ENCODE peak calls at places on chromosomes 3 and 15, in six cellular contexts. P is foreskin keratinocyte, Z is PC-3, D is colonic mucosa, U is heart left ventricle, O is heart right ventricle. T is an unnamed sample. For H3K27me3, the result is how much of the 10 kb centered on the place peaks cover.

GRCh38 chr3:11015369-11015768 is 22.8 kb downstream of the SLC6A1 start:
- DNase-seq in P (no peak), Z (no peak), D (no peak), U (no peak), O (no peak), T (no peak)

GRCh38 chr3:143261848-143262247 is 142.3 kb downstream of the CHST2 start:
- DNase-seq in P (no peak), Z (no peak), D (no peak), U (no peak), O (no peak), T (no peak)

GRCh38 chr3:129657261-129658046 is 51.0 kb upstream of the PLXND1 start:
- DNase-seq in P (no peak), Z (no peak), D (no peak), U (no peak), O (no peak), T (no peak)

GRCh38 chr3:38578551-38578950 is 70.9 kb downstream of the SCN5A start:
- DNase-seq in P (no peak), Z (no peak), D (no peak), U (no peak), O (no peak), T (no peak)

GRCh38 chr15:68330461-68330860 is 52.9 kb downstream of the FEM1B start:
- DNase-seq in P (no peak), Z (no peak), D (no peak), U (no peak), O (no peak), T (no peak)

GRCh38 chr3:151395806-151396205 is 11.3 kb upstream of the P2RY12 start:
- DNase-seq in P (peak), Z (peak), D (no peak), U (no peak), O (no peak), T (no peak)

GRCh38 chr3:98589331-98589870 is 4.0 kb downstream of the CPOX start:
- DNase-seq in P (no peak), Z (no peak), D (no peak), U (no peak), O (no peak), T (no peak)

GRCh38 chr15:53059273-53060043 is 269.3 kb upstream of the ONECUT1 start:
- DNase-seq in P (no peak), Z (no peak), D (no peak), U (no peak), O (no peak), T (no peak)

GRCh38 chr3:61562042-61562809 is 855 bp downstream of the PTPRG start:
- DNase-seq in P (peak), Z (no peak), D (peak), U (no peak), O (peak), T (no peak)

GRCh38 chr3:183555541-183556081 is at the start of gene KLHL6:
- DNase-seq in P (no peak), Z (no peak), D (peak), U (peak), O (peak), T (peak)

GRCh38 chr3:177729939-177730700 is 532.8 kb upstream of the TBL1XR1 start:
- DNase-seq in P (no peak), Z (no peak), D (peak), U (peak), O (peak), T (no peak)

GRCh38 chr3:178381971-178382370 is 154.3 kb upstream of the KCNMB2 start:
- DNase-seq in P (no peak), Z (no peak), D (no peak), U (no peak), O (no peak), T (no peak)

GRCh38 chr15:93179072-93179471 is 90.1 kb upstream of the RGMA start:
- DNase-seq in P (no peak), Z (no peak), D (peak), U (no peak), O (peak), T (no peak)

GRCh38 chr15:31271224-31271635 is 55.4 kb upstream of the KLF13 start:
- DNase-seq in P (no peak), Z (no peak), D (no peak), U (no peak), O (peak), T (no peak)

GRCh38 chr3:73614385-73614784 is 10.4 kb downstream of the PDZRN3 start:
- DNase-seq in P (no peak), Z (no peak), D (peak), U (peak), O (peak), T (no peak)

GRCh38 chr3:140244893-140245292 is 309.9 kb downstream of the CLSTN2 start:
- DNase-seq in P (no peak), Z (no peak), D (no peak), U (no peak), O (no peak), T (no peak)

GRCh38 chr3:62647711-62648110 is 227.5 kb downstream of the CADPS start:
- DNase-seq in P (no peak), Z (no peak), D (no peak), U (no peak), O (no peak), T (no peak)

GRCh38 chr3:12829404-12829803 is 12.0 kb downstream of the RPL32 start:
- DNase-seq in P (no peak), Z (peak), D (no peak), U (no peak), O (no peak), T (no peak)

GRCh38 chr3:146493221-146493620 is 23.9 kb upstream of the PLSCR2 start:
- DNase-seq in P (no peak), Z (peak), D (no peak), U (no peak), O (no peak), T (no peak)

GRCh38 chr3:61985020-61985419 is 388.3 kb downstream of the FEZF2 start:
- DNase-seq in P (peak), Z (peak), D (no peak), U (no peak), O (no peak), T (no peak)

GRCh38 chr3:111517801-111518200 is 24.2 kb upstream of the CD96 start:
- DNase-seq in P (no peak), Z (no peak), D (no peak), U (no peak), O (no peak), T (no peak)

GRCh38 chr3:32254268-32254667 is 15.8 kb downstream of the CMTM8 start:
- DNase-seq in P (no peak), Z (no peak), D (no peak), U (no peak), O (no peak), T (no peak)

GRCh38 chr3:129485681-129486056 is 42.8 kb upstream of the RHO start:
- DNase-seq in P (peak), Z (peak), D (peak), U (peak), O (peak), T (no peak)

GRCh38 chr15:78055923-78056713 is 21.4 kb downstream of the TBC1D2B start:
- DNase-seq in P (no peak), Z (peak), D (peak), U (no peak), O (no peak), T (peak)

GRCh38 chr3:43522702-43523362 is 99.0 kb downstream of the ANO10 start:
- DNase-seq in P (no peak), Z (peak), D (no peak), U (no peak), O (no peak), T (no peak)

GRCh38 chr3:66593978-66594377 is 93.2 kb upstream of the LRIG1 start:
- DNase-seq in P (peak), Z (peak), D (no peak), U (no peak), O (no peak), T (no peak)

GRCh38 chr15:79380755-79381499 is 51.2 kb upstream of the MINAR1 start:
- DNase-seq in P (peak), Z (peak), D (peak), U (peak), O (peak), T (peak)

GRCh38 chr3:38005076-38006020 is 14.8 kb downstream of the VILL start:
- DNase-seq in P (no peak), Z (peak), D (peak), U (peak), O (peak), T (no peak)

GRCh38 chr15:51759557-51760070 is 8.2 kb downstream of the TMOD2 start:
- DNase-seq in P (no peak), Z (no peak), D (peak), U (peak), O (peak), T (peak)

GRCh38 chr3:192409838-192410683 is 317.3 kb downstream of the FGF12 start:
- DNase-seq in P (no peak), Z (no peak), D (no peak), U (peak), O (no peak), T (peak)

GRCh38 chr15:20352241-20353200 is 189.1 kb downstream of the GOLGA6L6 start:
- DNase-seq in P (no peak), Z (no peak), D (no peak), U (no peak), O (no peak), T (no peak)
- H3K27me3 ChIP-seq in P (under half), Z (under half), D (under half), U (under half), O (under half), T (under half)

GRCh38 chr3:141303481-141304223 is 64.7 kb upstream of the ZBTB38 start:
- DNase-seq in P (peak), Z (peak), D (peak), U (no peak), O (peak), T (peak)

GRCh38 chr3:141305436-141305835 is 62.9 kb upstream of the ZBTB38 start:
- DNase-seq in P (no peak), Z (peak), D (no peak), U (no peak), O (no peak), T (no peak)

GRCh38 chr3:141306276-141306675 is 62.0 kb upstream of the ZBTB38 start:
- DNase-seq in P (no peak), Z (no peak), D (no peak), U (no peak), O (no peak), T (no peak)

GRCh38 chr3:141306922-141307321 is 61.4 kb upstream of the ZBTB38 start:
- DNase-seq in P (no peak), Z (peak), D (no peak), U (no peak), O (no peak), T (no peak)

GRCh38 chr3:141302364-141303141 is 65.8 kb upstream of the ZBTB38 start:
- DNase-seq in P (peak), Z (peak), D (no peak), U (no peak), O (no peak), T (no peak)
- TF ChIP-seq CTCF in P (peak), Z (no peak), D (no peak), U (no peak), O (no peak), T (no peak)

GRCh38 chr3:128480278-128480677 is 12.7 kb downstream of the GATA2 start:
- DNase-seq in P (no peak), Z (no peak), D (no peak), U (peak), O (peak), T (no peak)
- H3K27me3 ChIP-seq in P (half or more), Z (under half), D (under half), U (under half), O (half or more), T (half or more)

GRCh38 chr3:51722362-51722761 is 15.5 kb downstream of the GRM2 start:
- DNase-seq in P (no peak), Z (peak), D (no peak), U (no peak), O (no peak), T (no peak)
- TF ChIP-seq CTCF in P (peak), Z (peak), D (no peak), U (no peak), O (no peak), T (peak)

GRCh38 chr15:76328962-76329361 is 7.6 kb upstream of the ISL2 start:
- DNase-seq in P (no peak), Z (peak), D (no peak), U (no peak), O (no peak), T (no peak)

GRCh38 chr15:76327191-76328105 is 9.1 kb upstream of the ISL2 start:
- DNase-seq in P (no peak), Z (peak), D (no peak), U (peak), O (no peak), T (no peak)

GRCh38 chr15:76332796-76333195 is 3.8 kb upstream of the ISL2 start:
- DNase-seq in P (no peak), Z (no peak), D (no peak), U (no peak), O (no peak), T (no peak)

GRCh38 chr15:76328106-76328696 is 8.4 kb upstream of the ISL2 start:
- DNase-seq in P (no peak), Z (no peak), D (no peak), U (no peak), O (no peak), T (no peak)

GRCh38 chr15:76330281-76330680 is 6.3 kb upstream of the ISL2 start:
- DNase-seq in P (no peak), Z (peak), D (peak), U (peak), O (peak), T (peak)
- H3K27me3 ChIP-seq in P (under half), Z (under half), D (under half), U (under half), O (under half), T (under half)

GRCh38 chr3:36710606-36711005 is 53.7 kb downstream of the DCLK3 start:
- DNase-seq in P (no peak), Z (no peak), D (no peak), U (no peak), O (no peak), T (no peak)

GRCh38 chr3:36705015-36705414 is 59.3 kb downstream of the DCLK3 start:
- DNase-seq in P (no peak), Z (no peak), D (no peak), U (no peak), O (no peak), T (no peak)

GRCh38 chr3:36709826-36710365 is 54.5 kb downstream of the DCLK3 start:
- DNase-seq in P (no peak), Z (no peak), D (no peak), U (no peak), O (no peak), T (no peak)

GRCh38 chr3:36709281-36709680 is 55.1 kb downstream of the DCLK3 start:
- DNase-seq in P (no peak), Z (no peak), D (no peak), U (no peak), O (no peak), T (no peak)

GRCh38 chr3:36707623-36708409 is 56.5 kb downstream of the DCLK3 start:
- DNase-seq in P (no peak), Z (peak), D (no peak), U (no peak), O (no peak), T (peak)
- TF ChIP-seq CTCF in P (peak), Z (peak), D (no peak), U (no peak), O (no peak), T (peak)

DNA sequence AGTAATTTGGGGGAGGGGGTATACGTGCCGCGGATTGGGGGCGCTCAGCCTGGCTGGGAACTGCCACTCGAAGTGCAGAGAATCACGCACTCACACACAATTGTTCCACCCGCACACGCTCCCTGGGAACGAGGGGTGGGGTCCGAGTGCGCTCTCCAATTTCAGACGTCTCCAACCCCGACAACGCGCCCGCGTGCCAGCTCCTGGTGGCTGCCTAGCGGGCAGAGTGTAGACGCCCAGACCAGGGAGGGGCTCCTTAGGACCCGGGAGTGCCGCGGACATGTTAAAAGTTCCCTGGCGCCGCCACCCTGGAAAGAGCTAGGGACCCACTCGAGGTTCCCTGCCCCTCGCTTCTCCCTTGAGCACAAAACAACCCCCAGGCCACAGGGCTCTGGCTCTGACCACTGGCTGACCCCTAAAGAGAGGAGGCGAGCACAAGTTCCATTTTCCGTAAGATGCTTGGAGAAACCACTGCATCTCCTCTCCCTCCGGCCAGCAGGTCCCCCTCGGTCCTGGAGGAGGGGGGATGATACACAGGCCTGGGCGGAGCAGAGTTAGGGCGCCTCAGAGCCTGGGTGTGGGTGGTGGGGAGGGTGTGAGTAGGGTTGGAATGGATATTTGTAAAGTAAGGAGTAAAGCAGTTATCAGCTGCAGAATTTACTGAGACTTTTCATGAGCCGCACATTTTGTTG is 897 bp upstream of the ANKRD63 start:
- DNase-seq in P (no peak), Z (no peak), D (no peak), U (peak), O (no peak), T (no peak)
- H3K27me3 ChIP-seq in P (half or more), Z (under half), D (under half), U (under half), O (under half), T (half or more)

T was measured in endodermal cell.